ENCODE peak calls at places on chromosome 10, in five cellular contexts. O is A673, Y is A549, L is cardiac muscle cell, E is IMR-90. W is an unnamed sample.

GRCh38 chr10:86106616-86107015 is 260.0 kb downstream of the GRID1 start:
- DNase-seq in E (no peak), O (no peak), Y (no peak), L (no peak), W (no peak)

GRCh38 chr10:89427629-89428028 is 13.3 kb downstream of the IFIT5 start:
- DNase-seq in E (peak), L (peak), O (no peak), Y (no peak), W (no peak)

GRCh38 chr10:89805599-89806013 is 104.2 kb downstream of the KIF20B start:
- DNase-seq in O (no peak), L (no peak), Y (no peak), E (no peak), W (no peak)

GRCh38 chr10:90007226-90007625 is 305.8 kb downstream of the KIF20B start:
- DNase-seq in Y (no peak), O (no peak), E (no peak), L (peak), W (no peak)

GRCh38 chr10:102731222-102731800 is 12.4 kb upstream of the WBP1L start:
- DNase-seq in O (no peak), E (no peak), L (no peak), Y (no peak), W (no peak)

GRCh38 chr10:32906595-32906994 is 51.4 kb downstream of the ITGB1 start:
- DNase-seq in L (no peak), Y (no peak), E (no peak), O (no peak), W (no peak)

GRCh38 chr10:102596506-102596971 is 47.7 kb upstream of the TRIM8 start:
- DNase-seq in Y (peak), O (peak), L (peak), E (peak), W (peak)

GRCh38 chr10:102016416-102016815 is 39.6 kb downstream of the ARMH3 start:
- DNase-seq in E (no peak), L (no peak), O (no peak), Y (no peak), W (no peak)

GRCh38 chr10:101772017-101772894 is 3.7 kb downstream of the FGF8 start:
- DNase-seq in Y (no peak), L (no peak), O (no peak), E (no peak), W (peak)

GRCh38 chr10:12750526-12751201 is 250.8 kb downstream of the CCDC3 start:
- DNase-seq in Y (no peak), E (no peak), O (no peak), L (no peak), W (no peak)

GRCh38 chr10:14413583-14413982 is 82.9 kb upstream of the FRMD4A start:
- DNase-seq in O (no peak), E (peak), Y (no peak), L (no peak), W (no peak)

GRCh38 chr10:129921065-129921670 is 42.9 kb downstream of the EBF3 start:
- DNase-seq in Y (no peak), E (no peak), O (no peak), L (no peak), W (no peak)

GRCh38 chr10:128058746-128059125 is 67.5 kb downstream of the MKI67 start:
- DNase-seq in Y (no peak), L (no peak), O (no peak), E (no peak), W (no peak)

GRCh38 chr10:109343293-109343692 is 580.0 kb downstream of the XPNPEP1 start:
- DNase-seq in O (no peak), Y (no peak), L (no peak), E (peak), W (no peak)

GRCh38 chr10:43059336-43059720 is 17.5 kb upstream of the RET start:
- DNase-seq in O (no peak), Y (no peak), E (no peak), L (no peak), W (no peak)

GRCh38 chr10:95835149-95835860 is 72.5 kb upstream of the CC2D2B start:
- DNase-seq in Y (no peak), O (no peak), E (peak), L (no peak), W (no peak)

GRCh38 chr10:110312206-110312605 is 7.5 kb upstream of the SMNDC1 start:
- DNase-seq in Y (no peak), L (no peak), E (no peak), O (no peak), W (no peak)

GRCh38 chr10:103776878-103777591 is 78.3 kb downstream of the SH3PXD2A start:
- DNase-seq in E (peak), L (no peak), Y (no peak), O (no peak), W (no peak)

GRCh38 chr10:5449823-5450222 is 37.5 kb downstream of the NET1 start:
- DNase-seq in O (no peak), Y (peak), L (peak), E (peak), W (no peak)
- H3K27ac ChIP-seq in O (no peak), Y (peak), L (no peak), E (peak), W (no peak)

DNA sequence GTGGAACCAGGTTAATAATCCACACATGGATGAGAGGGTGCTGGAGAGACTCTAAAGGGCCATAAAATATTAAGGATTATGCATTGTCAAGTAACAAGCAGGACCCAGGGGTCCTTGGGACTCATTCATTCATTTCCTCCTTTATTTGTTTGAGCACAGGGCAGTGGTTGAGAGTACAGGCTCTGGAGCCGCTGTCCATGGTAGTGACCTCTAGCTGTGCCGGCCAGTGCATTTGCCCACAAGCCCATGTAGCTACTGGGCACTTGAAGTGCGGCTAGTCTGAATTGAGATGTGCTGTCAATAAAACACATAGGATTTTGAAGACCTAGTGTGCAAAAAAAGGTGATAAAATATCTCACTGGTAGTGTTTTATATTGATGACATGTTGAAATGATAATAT is 137.6 kb downstream of the C10orf105 start:
- DNase-seq in L (peak), O (no peak), Y (peak), E (peak), W (no peak)
- H3K4me3 ChIP-seq in L (no peak), O (no peak), Y (no peak), E (no peak), W (no peak)

DNA sequence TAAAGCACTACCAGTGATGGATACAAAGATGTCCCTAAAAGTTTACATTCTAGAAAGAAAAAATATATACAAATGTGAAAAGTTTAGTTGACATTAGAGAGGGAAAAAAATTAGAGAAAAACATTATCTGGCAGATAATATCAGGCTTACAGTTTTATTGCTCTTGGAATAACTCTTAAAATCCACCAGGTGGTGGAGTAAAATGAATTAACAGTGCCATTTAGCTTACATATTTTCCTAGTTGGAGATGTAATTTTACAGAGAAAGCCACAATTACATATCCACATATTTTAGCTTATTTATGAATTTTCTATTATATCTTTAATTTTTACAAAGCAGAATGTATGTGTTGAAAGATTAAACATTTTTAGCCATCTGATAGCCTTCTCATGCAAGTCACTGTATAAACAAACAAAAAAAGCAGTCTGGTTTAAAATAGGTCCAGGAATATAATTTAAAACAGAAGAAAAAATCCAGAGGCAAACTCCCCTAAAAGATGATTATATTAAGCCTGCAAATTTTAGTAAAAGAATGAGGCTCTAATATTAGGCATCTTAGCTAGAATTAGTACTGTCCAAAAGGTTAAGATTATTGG is 6.5 kb downstream of the CABCOCO1 start:
- DNase-seq in L (no peak), O (no peak), E (peak), Y (no peak), W (no peak)
- TF ChIP-seq CTCF in L (no peak), O (peak), E (no peak), Y (no peak), W (no peak)

GRCh38 chr10:3140280-3140679 is 32.3 kb downstream of the PITRM1 start:
- DNase-seq in L (no peak), E (no peak), Y (no peak), O (no peak), W (no peak)

GRCh38 chr10:3136763-3137611 is 35.6 kb downstream of the PITRM1 start:
- DNase-seq in E (peak), O (no peak), Y (no peak), L (peak), W (no peak)

GRCh38 chr10:3137958-3138726 is 34.4 kb downstream of the PITRM1 start:
- DNase-seq in E (no peak), O (no peak), L (no peak), Y (no peak), W (no peak)

GRCh38 chr10:3141361-3142005 is 31.1 kb downstream of the PITRM1 start:
- DNase-seq in Y (no peak), L (no peak), O (no peak), E (peak), W (no peak)

GRCh38 chr10:3139135-3139910 is 33.3 kb downstream of the PITRM1 start:
- DNase-seq in Y (peak), L (no peak), E (no peak), O (no peak), W (peak)
- H3K27ac ChIP-seq in Y (no peak), L (peak), E (no peak), O (no peak), W (peak)

GRCh38 chr10:119370046-119370770 is 162.8 kb downstream of the GRK5 start:
- DNase-seq in Y (no peak), L (peak), O (no peak), E (peak), W (no peak)

GRCh38 chr10:119371704-119372663 is 164.6 kb downstream of the GRK5 start:
- DNase-seq in Y (no peak), O (no peak), E (no peak), L (peak), W (no peak)

GRCh38 chr10:119368581-119368980 is 161.2 kb downstream of the GRK5 start:
- DNase-seq in L (no peak), Y (no peak), O (no peak), E (no peak), W (no peak)

GRCh38 chr10:119368991-119369869 is 161.9 kb downstream of the GRK5 start:
- DNase-seq in O (no peak), E (no peak), L (no peak), Y (no peak), W (no peak)

DNA sequence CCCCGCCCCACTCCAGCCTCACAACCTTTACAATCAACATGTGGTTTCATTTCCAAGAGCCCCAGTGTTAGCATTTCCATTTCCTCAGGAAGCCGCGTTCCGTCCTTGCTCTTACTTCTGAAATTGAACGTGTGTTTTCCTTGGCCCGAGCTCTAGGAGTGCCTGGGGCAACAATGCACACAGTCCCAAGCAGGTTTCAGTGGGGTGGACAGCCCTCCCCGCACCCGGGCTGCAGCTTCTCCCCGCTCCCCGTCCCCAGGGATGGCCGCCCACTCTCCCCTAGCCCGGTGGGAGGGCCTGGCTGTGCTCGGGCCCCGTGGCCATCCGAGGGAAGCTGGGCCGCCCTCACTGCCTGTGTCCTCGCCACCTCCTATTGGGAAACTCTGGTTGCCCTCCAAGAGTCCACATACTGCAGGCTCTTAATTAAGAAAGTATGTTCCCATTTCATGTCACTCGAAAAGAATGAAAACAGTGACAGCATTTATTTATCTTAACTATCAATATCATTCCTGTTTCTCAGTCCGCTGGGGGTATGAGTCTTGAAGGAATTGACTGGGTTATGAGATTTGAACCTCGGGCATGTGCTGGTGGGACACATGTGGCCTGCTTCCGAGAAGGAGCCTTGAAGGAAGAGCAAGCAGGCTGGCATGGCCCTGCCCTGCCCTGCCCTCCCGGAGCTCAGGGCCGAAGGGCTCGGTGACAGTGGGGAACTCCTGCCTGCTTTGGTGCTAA is 163.8 kb downstream of the GRK5 start:
- DNase-seq in E (peak), Y (no peak), L (peak), O (no peak), W (no peak)
- H3K4me3 ChIP-seq in E (no peak), Y (no peak), L (no peak), O (no peak), W (no peak)

GRCh38 chr10:50480054-50481007 is 143.4 kb downstream of the SGMS1 start:
- DNase-seq in L (no peak), E (no peak), Y (no peak), O (no peak), W (no peak)
- TF ChIP-seq CTCF in L (no peak), E (no peak), Y (no peak), O (no peak), W (no peak)

DNA sequence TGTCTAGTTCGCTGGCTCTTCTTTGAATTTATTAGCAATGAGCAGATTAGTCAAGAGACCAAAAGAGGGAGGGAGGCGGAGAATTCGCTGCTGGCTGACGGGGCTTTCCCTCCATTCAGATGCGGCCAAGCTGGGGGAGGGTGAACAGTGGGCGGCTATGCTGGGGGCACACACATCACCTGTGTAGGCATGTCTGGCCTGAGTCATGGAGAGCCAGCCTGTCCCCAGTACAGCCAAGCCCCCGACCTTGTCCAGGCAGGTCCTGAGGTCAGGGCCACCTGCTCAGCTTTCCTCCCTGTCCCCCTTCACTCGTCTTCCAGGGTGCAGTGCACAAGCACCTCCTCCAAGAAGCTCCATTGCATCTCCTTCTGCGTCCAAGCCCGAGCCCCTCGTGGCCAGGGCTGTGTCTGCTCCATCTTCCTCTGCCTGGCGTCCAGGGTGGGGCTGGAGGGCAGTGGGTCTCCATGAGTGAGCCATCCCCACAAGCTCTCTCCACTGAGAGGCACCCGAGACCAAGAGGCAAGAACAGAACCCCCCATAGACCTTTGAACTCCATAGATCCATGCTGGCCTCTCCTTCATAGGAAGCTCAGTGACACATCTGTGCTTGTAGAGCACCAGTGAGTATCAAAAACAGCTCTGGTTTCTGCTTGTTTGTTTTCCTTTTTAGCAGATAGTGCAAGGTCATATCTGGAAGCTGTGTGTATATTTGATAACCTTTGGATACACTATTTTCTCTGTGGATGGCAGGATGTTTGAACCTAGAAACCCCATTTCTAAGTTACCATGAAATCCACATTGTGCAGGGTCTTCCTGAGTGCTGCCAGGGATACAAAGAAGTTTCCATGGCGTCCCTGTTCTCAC is 1.9 kb upstream of the DEPP1 start:
- DNase-seq in L (no peak), E (no peak), O (no peak), Y (no peak), W (no peak)
- H3K27ac ChIP-seq in L (no peak), E (peak), O (no peak), Y (peak), W (peak)

DNA sequence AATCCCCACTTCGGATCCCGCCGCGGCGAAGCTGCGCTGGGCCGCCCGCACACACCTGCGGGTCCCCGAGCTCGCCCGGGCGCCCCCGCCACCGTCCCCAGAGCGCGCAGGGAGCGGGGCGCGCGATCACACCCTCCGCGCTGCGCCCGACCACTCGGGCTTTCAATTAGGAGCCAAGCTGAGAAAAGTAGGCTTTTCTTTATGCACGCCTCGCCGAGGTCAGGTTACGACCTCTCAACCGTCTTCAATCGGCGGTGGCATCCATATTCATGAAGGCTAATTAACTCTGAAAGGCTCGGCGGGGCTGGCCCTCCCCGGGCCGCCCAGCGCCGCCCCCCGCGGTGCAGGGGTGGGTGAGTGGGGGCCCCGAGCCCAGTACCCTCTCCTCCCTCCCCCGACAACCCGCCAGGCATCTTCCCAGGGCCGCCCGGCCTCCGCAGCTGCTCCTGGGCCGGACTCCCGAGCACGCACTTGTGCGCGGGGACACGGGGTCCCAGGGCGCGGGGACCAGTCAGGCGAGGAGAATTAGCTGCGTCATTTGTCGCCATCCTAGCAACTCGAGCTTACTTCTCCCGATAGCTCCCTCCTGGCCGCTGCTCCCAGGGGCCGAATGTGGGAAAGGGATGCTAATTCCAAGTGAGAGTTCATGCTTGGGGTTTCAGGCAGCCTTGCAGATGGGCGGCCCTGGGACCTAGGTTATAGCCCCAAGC is 155.5 kb upstream of the LYZL2 start:
- DNase-seq in Y (no peak), E (peak), O (peak), L (peak), W (peak)
- H3K4me3 ChIP-seq in Y (no peak), E (peak), O (peak), L (peak), W (peak)

DNA sequence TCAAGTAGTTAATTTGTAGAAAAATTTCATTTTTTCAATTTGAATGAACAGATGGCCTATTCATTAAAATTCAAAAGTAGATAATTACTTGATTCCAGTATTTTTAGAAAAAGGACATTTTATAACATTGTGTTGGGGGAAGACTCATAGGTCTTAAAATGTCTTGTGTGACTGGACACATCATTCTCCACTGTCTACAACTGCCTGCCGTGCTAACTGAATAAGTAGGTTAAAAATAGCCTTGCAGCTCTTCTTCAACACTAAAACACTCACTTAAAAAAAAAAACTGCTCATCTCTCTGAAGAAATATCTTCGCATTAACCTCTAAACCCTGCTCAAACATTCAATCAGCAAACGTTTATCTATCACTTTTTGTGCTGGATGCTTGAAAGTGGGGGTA is 253.8 kb downstream of the CSTF2T start:
- DNase-seq in Y (no peak), O (no peak), L (no peak), E (peak), W (no peak)
- TF ChIP-seq CTCF in Y (no peak), O (no peak), L (no peak), E (no peak), W (no peak)

DNA sequence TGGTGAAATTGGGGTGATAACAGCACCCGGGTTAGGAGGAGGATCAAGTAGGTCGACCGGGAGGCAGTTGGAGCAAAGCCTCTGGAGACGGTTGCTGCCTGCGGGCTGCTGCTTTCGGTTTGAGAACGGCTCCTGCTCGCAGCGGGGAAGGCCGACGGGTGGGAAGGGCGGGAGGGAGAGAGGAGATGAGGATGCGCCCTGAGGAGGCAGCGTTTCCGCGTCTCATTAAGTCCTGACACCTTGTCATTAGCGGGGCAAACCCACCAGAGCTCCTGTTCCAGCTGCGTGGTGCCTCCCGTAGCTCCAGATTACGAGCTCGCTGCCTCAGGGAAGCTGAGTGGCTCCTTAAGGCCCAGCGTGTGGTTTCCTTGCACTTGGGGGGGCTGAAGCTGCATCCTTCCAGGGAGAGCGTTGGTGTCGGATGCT is 52.0 kb upstream of the CFAP46 start:
- DNase-seq in L (peak), E (peak), O (peak), Y (no peak), W (no peak)
- H3K27ac ChIP-seq in L (no peak), E (no peak), O (no peak), Y (no peak), W (no peak)